ENCODE peak calls at places on chromosomes 13 and 19, in seven cellular contexts. One of them, this sample, is unnamed.

GRCh38 chr13:93775507-93776108 is 549.0 kb downstream of the GPC6 start:
- DNase-seq in stomach: no peak
- DNase-seq in uterus: no peak
- DNase-seq in tibial nerve: no peak
- DNase-seq in endothelial cell of umbilical vein: no peak
- DNase-seq in breast epithelium: no peak
- DNase-seq in ovary: no peak
- DNase-seq in this sample: no peak

GRCh38 chr13:55673910-55674309 is 1466.8 kb upstream of the PRR20A start:
- DNase-seq in ovary: no peak
- DNase-seq in uterus: no peak
- DNase-seq in stomach: no peak
- DNase-seq in breast epithelium: no peak
- DNase-seq in tibial nerve: no peak
- DNase-seq in endothelial cell of umbilical vein: no peak
- DNase-seq in this sample: no peak

GRCh38 chr13:22561581-22561980 is 619.2 kb upstream of the SGCG start:
- DNase-seq in tibial nerve: no peak
- DNase-seq in stomach: no peak
- DNase-seq in breast epithelium: no peak
- DNase-seq in uterus: no peak
- DNase-seq in ovary: no peak
- DNase-seq in endothelial cell of umbilical vein: no peak
- DNase-seq in this sample: no peak

GRCh38 chr13:98626298-98626940 is 49.5 kb upstream of the STK24 start:
- DNase-seq in ovary: no peak
- DNase-seq in uterus: no peak
- DNase-seq in endothelial cell of umbilical vein: no peak
- DNase-seq in stomach: no peak
- DNase-seq in breast epithelium: no peak
- DNase-seq in tibial nerve: no peak
- DNase-seq in this sample: no peak

GRCh38 chr13:28792992-28793391 is 27.1 kb upstream of the MTUS2 start:
- DNase-seq in endothelial cell of umbilical vein: no peak
- DNase-seq in breast epithelium: no peak
- DNase-seq in uterus: no peak
- DNase-seq in stomach: no peak
- DNase-seq in tibial nerve: no peak
- DNase-seq in ovary: no peak
- DNase-seq in this sample: no peak

GRCh38 chr19:18059902-18060301 is 26.8 kb downstream of the IL12RB1 start:
- DNase-seq in tibial nerve: no peak
- DNase-seq in stomach: no peak
- DNase-seq in uterus: no peak
- DNase-seq in breast epithelium: no peak
- DNase-seq in ovary: no peak
- DNase-seq in endothelial cell of umbilical vein: no peak
- DNase-seq in this sample: no peak

GRCh38 chr13:58855283-58855682 is 1223.7 kb downstream of the PCDH17 start:
- DNase-seq in breast epithelium: no peak
- DNase-seq in uterus: no peak
- DNase-seq in endothelial cell of umbilical vein: no peak
- DNase-seq in tibial nerve: no peak
- DNase-seq in ovary: no peak
- DNase-seq in stomach: no peak
- DNase-seq in this sample: no peak

GRCh38 chr19:13506550-13506878 is 235 bp upstream of the CACNA1A start:
- DNase-seq in ovary: no peak
- DNase-seq in tibial nerve: no peak
- DNase-seq in uterus: no peak
- DNase-seq in endothelial cell of umbilical vein: no peak
- DNase-seq in breast epithelium: no peak
- DNase-seq in stomach: no peak
- DNase-seq in this sample: no peak

GRCh38 chr19:27974082-27974513 is 1238.9 kb downstream of the UQCRFS1 start:
- DNase-seq in uterus: no peak
- DNase-seq in breast epithelium: no peak
- DNase-seq in stomach: peak; percentile 43
- DNase-seq in tibial nerve: no peak
- DNase-seq in ovary: peak; percentile 16
- DNase-seq in endothelial cell of umbilical vein: no peak
- DNase-seq in this sample: no peak

GRCh38 chr13:97631158-97631557 is 197.2 kb downstream of the RAP2A start:
- DNase-seq in ovary: no peak
- DNase-seq in uterus: no peak
- DNase-seq in tibial nerve: no peak
- DNase-seq in stomach: no peak
- DNase-seq in endothelial cell of umbilical vein: no peak
- DNase-seq in breast epithelium: no peak
- DNase-seq in this sample: no peak

GRCh38 chr19:17949956-17950309 is 17.0 kb upstream of the KCNN1 start:
- DNase-seq in ovary: no peak
- DNase-seq in stomach: no peak
- DNase-seq in endothelial cell of umbilical vein: no peak
- DNase-seq in breast epithelium: no peak
- DNase-seq in tibial nerve: no peak
- DNase-seq in uterus: no peak
- DNase-seq in this sample: no peak

GRCh38 chr13:91369432-91369831 is 21.9 kb downstream of the MIR17HG start:
- DNase-seq in endothelial cell of umbilical vein: peak; percentile 67
- DNase-seq in tibial nerve: no peak
- DNase-seq in breast epithelium: no peak
- DNase-seq in uterus: no peak
- DNase-seq in stomach: no peak
- DNase-seq in ovary: no peak
- DNase-seq in this sample: no peak

GRCh38 chr13:73224708-73225107 is 165.9 kb downstream of the KLF5 start:
- DNase-seq in breast epithelium: no peak
- DNase-seq in stomach: no peak
- DNase-seq in tibial nerve: no peak
- DNase-seq in uterus: no peak
- DNase-seq in ovary: no peak
- DNase-seq in endothelial cell of umbilical vein: no peak
- DNase-seq in this sample: no peak

GRCh38 chr13:28531195-28531955 is 36.4 kb upstream of the FLT1 start:
- DNase-seq in stomach: peak; percentile 27
- DNase-seq in endothelial cell of umbilical vein: peak; percentile 85
- DNase-seq in uterus: no peak
- DNase-seq in ovary: no peak
- DNase-seq in tibial nerve: no peak
- DNase-seq in breast epithelium: no peak
- DNase-seq in this sample: peak; percentile 36

GRCh38 chr13:94559201-94559795 is 36.7 kb downstream of the TGDS start:
- DNase-seq in uterus: no peak
- DNase-seq in breast epithelium: no peak
- DNase-seq in stomach: no peak
- DNase-seq in endothelial cell of umbilical vein: no peak
- DNase-seq in ovary: no peak
- DNase-seq in tibial nerve: no peak
- DNase-seq in this sample: no peak

GRCh38 chr13:40060318-40061007 is 405.0 kb downstream of the COG6 start:
- DNase-seq in tibial nerve: peak; percentile 45
- DNase-seq in breast epithelium: peak; percentile 89
- DNase-seq in stomach: peak; percentile 31
- DNase-seq in ovary: peak; percentile 83
- DNase-seq in uterus: peak; percentile 82
- DNase-seq in endothelial cell of umbilical vein: no peak
- DNase-seq in this sample: peak; percentile 67

GRCh38 chr13:109781384-109782065 is 4.9 kb downstream of the IRS2 start:
- DNase-seq in breast epithelium: no peak
- DNase-seq in uterus: peak; percentile 20
- DNase-seq in tibial nerve: no peak
- DNase-seq in ovary: peak; percentile 81
- DNase-seq in endothelial cell of umbilical vein: no peak
- DNase-seq in stomach: peak; percentile 47
- DNase-seq in this sample: peak; percentile 47

GRCh38 chr13:109779876-109780516 is 6.4 kb downstream of the IRS2 start:
- DNase-seq in endothelial cell of umbilical vein: no peak
- DNase-seq in breast epithelium: no peak
- DNase-seq in tibial nerve: no peak
- DNase-seq in uterus: no peak
- DNase-seq in stomach: no peak
- DNase-seq in ovary: no peak
- DNase-seq in this sample: no peak

GRCh38 chr13:109779074-109779473 is 7.3 kb downstream of the IRS2 start:
- DNase-seq in breast epithelium: no peak
- DNase-seq in ovary: no peak
- DNase-seq in uterus: no peak
- DNase-seq in endothelial cell of umbilical vein: no peak
- DNase-seq in tibial nerve: no peak
- DNase-seq in stomach: no peak
- DNase-seq in this sample: no peak

GRCh38 chr13:109782066-109782822 is 4.1 kb downstream of the IRS2 start:
- DNase-seq in uterus: no peak
- DNase-seq in endothelial cell of umbilical vein: no peak
- DNase-seq in tibial nerve: no peak
- DNase-seq in ovary: peak; percentile 45
- DNase-seq in stomach: no peak
- DNase-seq in breast epithelium: no peak
- DNase-seq in this sample: no peak

DNA sequence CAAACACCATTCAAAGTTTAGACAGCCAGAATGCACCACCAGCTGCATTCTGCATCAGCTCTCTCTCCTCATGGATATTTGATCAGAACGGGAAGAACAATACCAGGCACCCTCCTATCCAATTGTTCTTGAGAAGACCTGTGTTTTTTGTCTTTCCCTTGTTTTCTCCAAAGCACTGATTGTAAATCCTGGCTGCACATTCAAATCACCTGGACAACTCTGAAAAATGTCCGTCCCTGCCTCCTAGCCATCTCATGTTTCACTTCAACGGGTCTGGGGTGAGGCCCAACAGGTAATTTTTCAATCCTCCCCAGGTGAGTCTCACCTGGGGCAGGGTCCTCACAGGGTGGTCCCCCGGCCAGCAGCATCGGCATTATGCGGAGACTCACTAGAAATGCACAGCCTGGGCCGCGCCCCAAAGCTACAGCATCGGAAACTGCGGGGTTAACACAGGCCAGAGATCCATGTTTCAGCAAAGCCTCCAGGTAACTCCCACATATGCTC is 5.5 kb downstream of the IRS2 start:
- DNase-seq in ovary: no peak
- DNase-seq in endothelial cell of umbilical vein: no peak
- DNase-seq in tibial nerve: no peak
- DNase-seq in stomach: no peak
- DNase-seq in uterus: no peak
- DNase-seq in breast epithelium: no peak
- DNase-seq in this sample: no peak
- H3K4me3 ChIP-seq in ovary: peak overlapping the region; percentile 45
- H3K4me3 ChIP-seq in endothelial cell of umbilical vein: no peak overlapping the region
- H3K4me3 ChIP-seq in tibial nerve: peak overlapping the region; percentile 68
- H3K4me3 ChIP-seq in stomach: peak overlapping the region; percentile 84
- H3K4me3 ChIP-seq in uterus: peak overlapping the region; percentile 32
- H3K4me3 ChIP-seq in breast epithelium: peak overlapping the region; percentile 97
- H3K4me3 ChIP-seq in this sample: peak overlapping the region; percentile 14

GRCh38 chr19:37466798-37467607 is at the start of gene ZNF569:
- DNase-seq in endothelial cell of umbilical vein: peak; percentile 93
- DNase-seq in tibial nerve: peak; percentile 72
- DNase-seq in ovary: peak; percentile 90
- DNase-seq in breast epithelium: peak; percentile 87
- DNase-seq in uterus: peak; percentile 91
- DNase-seq in stomach: peak; percentile 90
- DNase-seq in this sample: peak; percentile 93

GRCh38 chr19:37470216-37470615 is 1.1 kb downstream of the ZNF570 start:
- DNase-seq in endothelial cell of umbilical vein: no peak
- DNase-seq in tibial nerve: no peak
- DNase-seq in breast epithelium: no peak
- DNase-seq in stomach: no peak
- DNase-seq in ovary: no peak
- DNase-seq in uterus: no peak
- DNase-seq in this sample: no peak

GRCh38 chr19:37466277-37466797 is 907 bp downstream of the ZNF569 start:
- DNase-seq in stomach: no peak
- DNase-seq in ovary: peak; percentile 20
- DNase-seq in uterus: no peak
- DNase-seq in endothelial cell of umbilical vein: no peak
- DNase-seq in tibial nerve: no peak
- DNase-seq in breast epithelium: no peak
- DNase-seq in this sample: peak; percentile 2

GRCh38 chr19:37467608-37468090 is 405 bp upstream of the ZNF569 start:
- DNase-seq in stomach: no peak
- DNase-seq in uterus: no peak
- DNase-seq in ovary: no peak
- DNase-seq in breast epithelium: no peak
- DNase-seq in tibial nerve: no peak
- DNase-seq in endothelial cell of umbilical vein: no peak
- DNase-seq in this sample: no peak

GRCh38 chr19:37468961-37469777 is at the start of gene ZNF570:
- DNase-seq in endothelial cell of umbilical vein: peak; percentile 82
- DNase-seq in tibial nerve: peak; percentile 73
- DNase-seq in breast epithelium: peak; percentile 77
- DNase-seq in uterus: peak; percentile 88
- DNase-seq in stomach: peak; percentile 89
- DNase-seq in ovary: peak; percentile 89
- DNase-seq in this sample: peak; percentile 92
- TF ChIP-seq POLR2A in endothelial cell of umbilical vein: peak; percentile 62
- TF ChIP-seq POLR2A in tibial nerve: peak; percentile 59
- TF ChIP-seq POLR2A in breast epithelium: peak; percentile 72
- TF ChIP-seq POLR2A in uterus: peak; percentile 67
- TF ChIP-seq POLR2A in stomach: no peak
- TF ChIP-seq POLR2A in ovary: peak; percentile 79
- TF ChIP-seq POLR2A in this sample: peak; percentile 73

GRCh38 chr19:46487178-46487801 is 8.4 kb downstream of the PNMA8B start:
- DNase-seq in ovary: no peak
- DNase-seq in tibial nerve: no peak
- DNase-seq in uterus: no peak
- DNase-seq in endothelial cell of umbilical vein: peak; percentile 13
- DNase-seq in stomach: no peak
- DNase-seq in breast epithelium: no peak
- DNase-seq in this sample: no peak

GRCh38 chr19:46488551-46488950 is 7.1 kb downstream of the PNMA8B start:
- DNase-seq in ovary: no peak
- DNase-seq in uterus: no peak
- DNase-seq in endothelial cell of umbilical vein: no peak
- DNase-seq in tibial nerve: no peak
- DNase-seq in stomach: no peak
- DNase-seq in breast epithelium: no peak
- DNase-seq in this sample: no peak

GRCh38 chr19:46489445-46490272 is 6.0 kb downstream of the PNMA8B start:
- DNase-seq in ovary: peak; percentile 68
- DNase-seq in endothelial cell of umbilical vein: peak; percentile 25
- DNase-seq in stomach: peak; percentile 50
- DNase-seq in breast epithelium: no peak
- DNase-seq in tibial nerve: peak; percentile 33
- DNase-seq in uterus: peak; percentile 58
- DNase-seq in this sample: peak; percentile 31

GRCh38 chr19:46486358-46486757 is 9.3 kb downstream of the PNMA8B start:
- DNase-seq in uterus: no peak
- DNase-seq in ovary: no peak
- DNase-seq in breast epithelium: no peak
- DNase-seq in endothelial cell of umbilical vein: no peak
- DNase-seq in tibial nerve: no peak
- DNase-seq in stomach: no peak
- DNase-seq in this sample: no peak

GRCh38 chr19:46487802-46488445 is 7.7 kb downstream of the PNMA8B start:
- DNase-seq in endothelial cell of umbilical vein: peak; percentile 58
- DNase-seq in tibial nerve: peak; percentile 67
- DNase-seq in breast epithelium: peak; percentile 70
- DNase-seq in stomach: peak; percentile 83
- DNase-seq in ovary: peak; percentile 91
- DNase-seq in uterus: peak; percentile 88
- DNase-seq in this sample: peak; percentile 77
- H3K27me3 ChIP-seq in endothelial cell of umbilical vein: peaks cover 49% of the 10 kb centered on the region
- H3K27me3 ChIP-seq in tibial nerve: peaks cover 66% of the 10 kb centered on the region
- H3K27me3 ChIP-seq in breast epithelium: peaks cover 3% of the 10 kb centered on the region
- H3K27me3 ChIP-seq in stomach: peaks cover 3% of the 10 kb centered on the region
- H3K27me3 ChIP-seq in ovary: no peaks in the 10 kb centered on the region
- H3K27me3 ChIP-seq in uterus: no peaks in the 10 kb centered on the region
- H3K27me3 ChIP-seq in this sample: peaks cover 12% of the 10 kb centered on the region

GRCh38 chr19:38769635-38770211 is 3.6 kb downstream of the LGALS7 start:
- DNase-seq in tibial nerve: peak; percentile 76
- DNase-seq in breast epithelium: peak; percentile 84
- DNase-seq in endothelial cell of umbilical vein: peak; percentile 70
- DNase-seq in uterus: peak; percentile 84
- DNase-seq in ovary: peak; percentile 89
- DNase-seq in stomach: peak; percentile 92
- DNase-seq in this sample: peak; percentile 82
- H3K4me3 ChIP-seq in tibial nerve: peak overlapping the region; percentile 46
- H3K4me3 ChIP-seq in breast epithelium: peak overlapping the region; percentile 66
- H3K4me3 ChIP-seq in endothelial cell of umbilical vein: no peak overlapping the region
- H3K4me3 ChIP-seq in uterus: peak overlapping the region; percentile 15
- H3K4me3 ChIP-seq in ovary: no peak overlapping the region
- H3K4me3 ChIP-seq in stomach: peak overlapping the region; percentile 28
- H3K4me3 ChIP-seq in this sample: peak overlapping the region; percentile 24

This sample was measured in thyroid gland.